ENCODE peak calls at places on chromosomes 13 and 19, in five cellular contexts. One of them, this sample, is unnamed.
A peak's percentile ranks its signal among the peaks of the same experiment; 100 is the strongest.

GRCh38 chr13:34155931-34156607 is 338.1 kb downstream of the RFC3 start:
- DNase-seq in stimulated activated CD4-positive, alpha-beta T cell treated with anti-CD3 and anti-CD28 coated beads, Interleukin-1b, Interleukin-23, amount 100 ng/mL, for 24 hours: no peak
- DNase-seq in CD8-positive, alpha-beta T cell: no peak
- DNase-seq in GM04503: no peak
- DNase-seq in right cardiac atrium: no peak
- DNase-seq in this sample: no peak

GRCh38 chr19:21322528-21322927 is 6.7 kb downstream of the ZNF708 start:
- DNase-seq in stimulated activated CD4-positive, alpha-beta T cell treated with anti-CD3 and anti-CD28 coated beads, Interleukin-1b, Interleukin-23, amount 100 ng/mL, for 24 hours: no peak
- DNase-seq in CD8-positive, alpha-beta T cell: no peak
- DNase-seq in GM04503: no peak
- DNase-seq in right cardiac atrium: peak; percentile 71
- DNase-seq in this sample: no peak

GRCh38 chr19:45506246-45506990 is 861 bp upstream of the VASP start:
- DNase-seq in stimulated activated CD4-positive, alpha-beta T cell treated with anti-CD3 and anti-CD28 coated beads, Interleukin-1b, Interleukin-23, amount 100 ng/mL, for 24 hours: peak; percentile 99
- DNase-seq in CD8-positive, alpha-beta T cell: peak; percentile 96
- DNase-seq in GM04503: no peak
- DNase-seq in right cardiac atrium: peak; percentile 97
- DNase-seq in this sample: peak; percentile 89

GRCh38 chr19:29290853-29291252 is 77.9 kb upstream of the UQCRFS1 start:
- DNase-seq in stimulated activated CD4-positive, alpha-beta T cell treated with anti-CD3 and anti-CD28 coated beads, Interleukin-1b, Interleukin-23, amount 100 ng/mL, for 24 hours: no peak
- DNase-seq in CD8-positive, alpha-beta T cell: no peak
- DNase-seq in GM04503: no peak
- DNase-seq in right cardiac atrium: no peak
- DNase-seq in this sample: no peak

GRCh38 chr19:32358311-32358710 is 12.9 kb downstream of the ZNF507 start:
- DNase-seq in stimulated activated CD4-positive, alpha-beta T cell treated with anti-CD3 and anti-CD28 coated beads, Interleukin-1b, Interleukin-23, amount 100 ng/mL, for 24 hours: no peak
- DNase-seq in CD8-positive, alpha-beta T cell: no peak
- DNase-seq in GM04503: no peak
- DNase-seq in right cardiac atrium: no peak
- DNase-seq in this sample: no peak

GRCh38 chr19:31214086-31214485 is 135.2 kb downstream of the TSHZ3 start:
- DNase-seq in stimulated activated CD4-positive, alpha-beta T cell treated with anti-CD3 and anti-CD28 coated beads, Interleukin-1b, Interleukin-23, amount 100 ng/mL, for 24 hours: peak; percentile 73
- DNase-seq in CD8-positive, alpha-beta T cell: peak; percentile 78
- DNase-seq in GM04503: peak; percentile 97
- DNase-seq in right cardiac atrium: peak; percentile 58
- DNase-seq in this sample: no peak

GRCh38 chr13:70856706-70857105 is 748.5 kb upstream of the KLHL1 start:
- DNase-seq in stimulated activated CD4-positive, alpha-beta T cell treated with anti-CD3 and anti-CD28 coated beads, Interleukin-1b, Interleukin-23, amount 100 ng/mL, for 24 hours: no peak
- DNase-seq in CD8-positive, alpha-beta T cell: no peak
- DNase-seq in GM04503: no peak
- DNase-seq in right cardiac atrium: no peak
- DNase-seq in this sample: no peak

GRCh38 chr19:18100710-18101109 is 3.1 kb downstream of the MAST3 start:
- DNase-seq in stimulated activated CD4-positive, alpha-beta T cell treated with anti-CD3 and anti-CD28 coated beads, Interleukin-1b, Interleukin-23, amount 100 ng/mL, for 24 hours: no peak
- DNase-seq in CD8-positive, alpha-beta T cell: no peak
- DNase-seq in GM04503: no peak
- DNase-seq in right cardiac atrium: no peak
- DNase-seq in this sample: no peak

GRCh38 chr19:5995606-5996005 is 17.7 kb upstream of the RANBP3 start:
- DNase-seq in stimulated activated CD4-positive, alpha-beta T cell treated with anti-CD3 and anti-CD28 coated beads, Interleukin-1b, Interleukin-23, amount 100 ng/mL, for 24 hours: no peak
- DNase-seq in CD8-positive, alpha-beta T cell: no peak
- DNase-seq in GM04503: no peak
- DNase-seq in right cardiac atrium: no peak
- DNase-seq in this sample: no peak

GRCh38 chr13:111852701-111853100 is 214.2 kb upstream of the SOX1 start:
- DNase-seq in stimulated activated CD4-positive, alpha-beta T cell treated with anti-CD3 and anti-CD28 coated beads, Interleukin-1b, Interleukin-23, amount 100 ng/mL, for 24 hours: no peak
- DNase-seq in CD8-positive, alpha-beta T cell: no peak
- DNase-seq in GM04503: no peak
- DNase-seq in right cardiac atrium: no peak
- DNase-seq in this sample: no peak

GRCh38 chr13:107441279-107441678 is 774.1 kb downstream of the LIG4 start:
- DNase-seq in stimulated activated CD4-positive, alpha-beta T cell treated with anti-CD3 and anti-CD28 coated beads, Interleukin-1b, Interleukin-23, amount 100 ng/mL, for 24 hours: no peak
- DNase-seq in CD8-positive, alpha-beta T cell: no peak
- DNase-seq in GM04503: peak; percentile 50
- DNase-seq in right cardiac atrium: no peak
- DNase-seq in this sample: no peak

GRCh38 chr19:44640518-44640917 is 3.2 kb upstream of the PVR start:
- DNase-seq in stimulated activated CD4-positive, alpha-beta T cell treated with anti-CD3 and anti-CD28 coated beads, Interleukin-1b, Interleukin-23, amount 100 ng/mL, for 24 hours: no peak
- DNase-seq in CD8-positive, alpha-beta T cell: no peak
- DNase-seq in GM04503: peak; percentile 54
- DNase-seq in right cardiac atrium: no peak
- DNase-seq in this sample: no peak

GRCh38 chr19:28292822-28293500 is 920.0 kb downstream of the UQCRFS1 start:
- DNase-seq in stimulated activated CD4-positive, alpha-beta T cell treated with anti-CD3 and anti-CD28 coated beads, Interleukin-1b, Interleukin-23, amount 100 ng/mL, for 24 hours: no peak
- DNase-seq in CD8-positive, alpha-beta T cell: no peak
- DNase-seq in GM04503: no peak
- DNase-seq in right cardiac atrium: no peak
- DNase-seq in this sample: no peak

This sample was measured in HEK293T.